ENCODE peak calls at places on chromosomes 6 and 20, in seven cellular contexts. T is progenitor cell of endocrine pancreas; N is epithelial cell of esophagus; V is RWPE2; P is nephron progenitor cell; J is mesendoderm; O is naive thymus-derived CD8-positive, alpha-beta T cell. I is an unnamed sample.

GRCh38 chr6:36083446-36083845 is 46.9 kb upstream of the MAPK13 start:
- DNase-seq in J (peak; percentile 56), N (no peak), V (no peak), P (no peak), T (no peak), O (no peak), I (no peak)

GRCh38 chr6:53326372-53327016 is 22.3 kb downstream of the ELOVL5 start:
- DNase-seq in O (no peak), J (peak; percentile 91), V (peak; percentile 86), P (no peak), T (no peak), N (peak; percentile 99), I (no peak)

GRCh38 chr6:168518867-168519266 is 77.9 kb downstream of the SMOC2 start:
- DNase-seq in V (no peak), N (no peak), P (no peak), J (no peak), T (no peak), O (no peak), I (no peak)

GRCh38 chr20:17501701-17502100 is 29.5 kb downstream of the BFSP1 start:
- DNase-seq in V (no peak), J (no peak), O (no peak), P (no peak), N (no peak), T (no peak), I (no peak)

GRCh38 chr6:125233216-125233615 is 68.6 kb downstream of the HDDC2 start:
- DNase-seq in J (no peak), V (no peak), T (no peak), P (no peak), N (no peak), O (no peak), I (no peak)

GRCh38 chr6:29631860-29632731 is 887 bp downstream of the GABBR1 start:
- DNase-seq in N (peak; percentile 40), P (peak; percentile 72), V (peak; percentile 72), T (peak; percentile 47), J (peak; percentile 82), O (peak; percentile 44), I (peak; percentile 69)

GRCh38 chr6:43263314-43264178 is 20.3 kb downstream of the TTBK1 start:
- DNase-seq in N (peak; percentile 76), O (peak; percentile 61), J (peak; percentile 86), V (no peak), T (peak; percentile 63), P (peak; percentile 81), I (peak; percentile 46)

GRCh38 chr6:118648866-118649554 is 2.4 kb downstream of the CEP85L start:
- DNase-seq in N (no peak), T (no peak), O (no peak), V (no peak), J (no peak), P (no peak), I (no peak)

GRCh38 chr6:132995432-132995831 is 181.1 kb downstream of the RPS12 start:
- DNase-seq in J (no peak), V (no peak), T (no peak), P (no peak), O (no peak), N (peak; percentile 23), I (no peak)

GRCh38 chr6:136421537-136422158 is 128.6 kb downstream of the MAP7 start:
- DNase-seq in N (no peak), V (no peak), O (no peak), T (no peak), J (no peak), P (no peak), I (no peak)

GRCh38 chr20:44125332-44126127 is 61.5 kb downstream of the JPH2 start:
- DNase-seq in V (peak; percentile 67), T (no peak), P (no peak), O (no peak), J (no peak), N (no peak), I (no peak)

GRCh38 chr6:154757352-154758095 is 24.3 kb downstream of the SCAF8 start:
- DNase-seq in V (no peak), P (no peak), T (no peak), J (no peak), N (peak; percentile 70), O (no peak), I (no peak)

I was measured in T-helper 22 cell.